ENCODE peak calls at places on chromosomes 7 and 10, in nine cellular contexts. One of them, this sample, is unnamed.
A peak's percentile ranks its signal among the peaks of the same experiment; 100 is the strongest.

GRCh38 chr7:234712-235553 is 42.6 kb downstream of the FAM20C start:
- DNase-seq in ovary: peak; percentile 50
- DNase-seq in stomach: peak; percentile 76
- DNase-seq in tibial nerve: peak; percentile 57
- DNase-seq in K562: no peak
- DNase-seq in HepG2: peak; percentile 78
- DNase-seq in H1: no peak
- DNase-seq in sigmoid colon: peak; percentile 92
- DNase-seq in transverse colon: peak; percentile 37
- DNase-seq in this sample: no peak

GRCh38 chr7:23713285-23714235 is 3.5 kb downstream of the STK31 start:
- DNase-seq in ovary: no peak
- DNase-seq in stomach: no peak
- DNase-seq in tibial nerve: no peak
- DNase-seq in K562: no peak
- DNase-seq in HepG2: peak; percentile 6
- DNase-seq in H1: no peak
- DNase-seq in sigmoid colon: no peak
- DNase-seq in transverse colon: no peak
- DNase-seq in this sample: no peak

GRCh38 chr7:4798706-4799235 is 23.3 kb downstream of the AP5Z1 start:
- DNase-seq in ovary: no peak
- DNase-seq in stomach: no peak
- DNase-seq in tibial nerve: no peak
- DNase-seq in K562: no peak
- DNase-seq in HepG2: no peak
- DNase-seq in H1: no peak
- DNase-seq in sigmoid colon: no peak
- DNase-seq in transverse colon: no peak
- DNase-seq in this sample: no peak

GRCh38 chr7:80821781-80822180 is 97.1 kb downstream of the SEMA3C start:
- DNase-seq in ovary: no peak
- DNase-seq in stomach: no peak
- DNase-seq in tibial nerve: no peak
- DNase-seq in K562: no peak
- DNase-seq in HepG2: peak; percentile 35
- DNase-seq in H1: no peak
- DNase-seq in sigmoid colon: no peak
- DNase-seq in transverse colon: no peak
- DNase-seq in this sample: no peak

GRCh38 chr7:116598278-116598677 is 73.4 kb downstream of the CAV1 start:
- DNase-seq in ovary: no peak
- DNase-seq in stomach: no peak
- DNase-seq in tibial nerve: no peak
- DNase-seq in K562: peak; percentile 36
- DNase-seq in HepG2: no peak
- DNase-seq in H1: no peak
- DNase-seq in sigmoid colon: no peak
- DNase-seq in transverse colon: no peak
- DNase-seq in this sample: no peak

GRCh38 chr10:75696536-75696935 is 265.1 kb downstream of the LRMDA start:
- DNase-seq in ovary: no peak
- DNase-seq in stomach: no peak
- DNase-seq in tibial nerve: no peak
- DNase-seq in K562: no peak
- DNase-seq in HepG2: no peak
- DNase-seq in H1: no peak
- DNase-seq in sigmoid colon: no peak
- DNase-seq in transverse colon: no peak
- DNase-seq in this sample: no peak

GRCh38 chr10:113492181-113492580 is 60.7 kb upstream of the HABP2 start:
- DNase-seq in ovary: no peak
- DNase-seq in stomach: no peak
- DNase-seq in tibial nerve: no peak
- DNase-seq in K562: no peak
- DNase-seq in HepG2: no peak
- DNase-seq in H1: no peak
- DNase-seq in sigmoid colon: no peak
- DNase-seq in transverse colon: no peak
- DNase-seq in this sample: no peak

GRCh38 chr10:94012834-94013830 is 19.4 kb downstream of the PLCE1 start:
- DNase-seq in ovary: no peak
- DNase-seq in stomach: no peak
- DNase-seq in tibial nerve: no peak
- DNase-seq in K562: no peak
- DNase-seq in HepG2: no peak
- DNase-seq in H1: no peak
- DNase-seq in sigmoid colon: no peak
- DNase-seq in transverse colon: no peak
- DNase-seq in this sample: no peak

GRCh38 chr7:29270979-29271658 is 76.5 kb downstream of the CHN2 start:
- DNase-seq in ovary: no peak
- DNase-seq in stomach: no peak
- DNase-seq in tibial nerve: no peak
- DNase-seq in K562: no peak
- DNase-seq in HepG2: peak; percentile 59
- DNase-seq in H1: no peak
- DNase-seq in sigmoid colon: no peak
- DNase-seq in transverse colon: no peak
- DNase-seq in this sample: no peak

GRCh38 chr7:157497744-157498541 is 161.1 kb downstream of the DNAJB6 start:
- DNase-seq in ovary: no peak
- DNase-seq in stomach: peak; percentile 20
- DNase-seq in tibial nerve: no peak
- DNase-seq in K562: no peak
- DNase-seq in HepG2: no peak
- DNase-seq in H1: no peak
- DNase-seq in sigmoid colon: peak; percentile 40
- DNase-seq in transverse colon: no peak
- DNase-seq in this sample: no peak

GRCh38 chr10:128310966-128311658 is 184.9 kb upstream of the MKI67 start:
- DNase-seq in ovary: no peak
- DNase-seq in stomach: no peak
- DNase-seq in tibial nerve: no peak
- DNase-seq in K562: no peak
- DNase-seq in HepG2: no peak
- DNase-seq in H1: no peak
- DNase-seq in sigmoid colon: no peak
- DNase-seq in transverse colon: no peak
- DNase-seq in this sample: no peak

GRCh38 chr7:103539875-103540274 is 93.9 kb upstream of the SLC26A5 start:
- DNase-seq in ovary: no peak
- DNase-seq in stomach: no peak
- DNase-seq in tibial nerve: no peak
- DNase-seq in K562: no peak
- DNase-seq in HepG2: no peak
- DNase-seq in H1: no peak
- DNase-seq in sigmoid colon: no peak
- DNase-seq in transverse colon: no peak
- DNase-seq in this sample: no peak

GRCh38 chr10:91409869-91410637 is at the start of gene HECTD2:
- DNase-seq in ovary: peak; percentile 86
- DNase-seq in stomach: peak; percentile 81
- DNase-seq in tibial nerve: peak; percentile 60
- DNase-seq in K562: peak; percentile 82
- DNase-seq in HepG2: peak; percentile 49
- DNase-seq in H1: no peak
- DNase-seq in sigmoid colon: peak; percentile 88
- DNase-seq in transverse colon: peak; percentile 84
- DNase-seq in this sample: no peak

GRCh38 chr7:117800406-117800805 is 72.8 kb downstream of the CTTNBP2 start:
- DNase-seq in ovary: no peak
- DNase-seq in stomach: no peak
- DNase-seq in tibial nerve: no peak
- DNase-seq in K562: no peak
- DNase-seq in HepG2: no peak
- DNase-seq in H1: no peak
- DNase-seq in sigmoid colon: no peak
- DNase-seq in transverse colon: no peak
- DNase-seq in this sample: no peak

GRCh38 chr10:132939957-132940790 is 2.2 kb downstream of the CFAP46 start:
- DNase-seq in ovary: no peak
- DNase-seq in stomach: peak; percentile 43
- DNase-seq in tibial nerve: peak; percentile 46
- DNase-seq in K562: peak; percentile 75
- DNase-seq in HepG2: no peak
- DNase-seq in H1: no peak
- DNase-seq in sigmoid colon: no peak
- DNase-seq in transverse colon: peak; percentile 35
- DNase-seq in this sample: no peak

GRCh38 chr7:55144333-55144954 is 125.6 kb downstream of the EGFR start:
- DNase-seq in ovary: no peak
- DNase-seq in stomach: no peak
- DNase-seq in tibial nerve: no peak
- DNase-seq in K562: peak; percentile 38
- DNase-seq in HepG2: no peak
- DNase-seq in H1: no peak
- DNase-seq in sigmoid colon: no peak
- DNase-seq in transverse colon: no peak
- DNase-seq in this sample: peak; percentile 85

GRCh38 chr7:111727905-111728634 is 165.8 kb upstream of the IMMP2L start:
- DNase-seq in ovary: no peak
- DNase-seq in stomach: no peak
- DNase-seq in tibial nerve: no peak
- DNase-seq in K562: no peak
- DNase-seq in HepG2: no peak
- DNase-seq in H1: no peak
- DNase-seq in sigmoid colon: no peak
- DNase-seq in transverse colon: no peak
- DNase-seq in this sample: no peak

GRCh38 chr10:44853148-44853734 is 57.9 kb upstream of the TMEM72 start:
- DNase-seq in ovary: no peak
- DNase-seq in stomach: no peak
- DNase-seq in tibial nerve: no peak
- DNase-seq in K562: no peak
- DNase-seq in HepG2: no peak
- DNase-seq in H1: no peak
- DNase-seq in sigmoid colon: no peak
- DNase-seq in transverse colon: no peak
- DNase-seq in this sample: no peak
- TF ChIP-seq CTCF in ovary: no peak
- TF ChIP-seq CTCF in stomach: no peak
- TF ChIP-seq CTCF in tibial nerve: no peak
- TF ChIP-seq CTCF in K562: no peak
- TF ChIP-seq CTCF in HepG2: peak; percentile 25
- TF ChIP-seq CTCF in H1: peak; percentile 50
- TF ChIP-seq CTCF in sigmoid colon: no peak
- TF ChIP-seq CTCF in transverse colon: no peak
- TF ChIP-seq CTCF in this sample: no peak

GRCh38 chr7:70833726-70834125 is 298.2 kb upstream of the GALNT17 start:
- DNase-seq in ovary: no peak
- DNase-seq in stomach: no peak
- DNase-seq in tibial nerve: no peak
- DNase-seq in K562: no peak
- DNase-seq in HepG2: no peak
- DNase-seq in H1: no peak
- DNase-seq in sigmoid colon: no peak
- DNase-seq in transverse colon: no peak
- DNase-seq in this sample: peak; percentile 29

GRCh38 chr7:70836279-70836678 is 295.7 kb upstream of the GALNT17 start:
- DNase-seq in ovary: no peak
- DNase-seq in stomach: no peak
- DNase-seq in tibial nerve: no peak
- DNase-seq in K562: no peak
- DNase-seq in HepG2: no peak
- DNase-seq in H1: no peak
- DNase-seq in sigmoid colon: no peak
- DNase-seq in transverse colon: no peak
- DNase-seq in this sample: no peak

GRCh38 chr7:70836946-70837345 is 295.0 kb upstream of the GALNT17 start:
- DNase-seq in ovary: no peak
- DNase-seq in stomach: no peak
- DNase-seq in tibial nerve: no peak
- DNase-seq in K562: no peak
- DNase-seq in HepG2: no peak
- DNase-seq in H1: no peak
- DNase-seq in sigmoid colon: no peak
- DNase-seq in transverse colon: no peak
- DNase-seq in this sample: peak; percentile 85

GRCh38 chr7:70835658-70836057 is 296.3 kb upstream of the GALNT17 start:
- DNase-seq in ovary: no peak
- DNase-seq in stomach: no peak
- DNase-seq in tibial nerve: no peak
- DNase-seq in K562: no peak
- DNase-seq in HepG2: no peak
- DNase-seq in H1: no peak
- DNase-seq in sigmoid colon: no peak
- DNase-seq in transverse colon: no peak
- DNase-seq in this sample: peak; percentile 60

DNA sequence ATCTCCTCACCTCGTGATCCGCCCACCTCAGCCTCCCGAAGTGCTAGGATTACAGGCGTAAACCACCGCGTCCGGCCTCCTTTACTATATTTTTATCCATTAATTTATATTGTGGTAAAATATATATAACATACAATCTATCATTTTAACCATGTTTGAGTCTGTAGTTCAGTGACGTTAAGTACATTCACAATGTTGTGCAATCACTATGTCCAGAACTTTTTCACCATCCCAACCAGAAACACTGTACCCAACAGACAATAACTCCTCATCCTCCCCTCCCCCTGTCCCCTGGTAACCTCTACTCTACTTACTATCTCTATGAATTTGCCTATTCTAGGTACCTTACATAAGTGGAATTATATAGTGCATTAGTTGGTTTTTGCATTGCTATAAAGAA is 297.5 kb upstream of the GALNT17 start:
- DNase-seq in ovary: no peak
- DNase-seq in stomach: no peak
- DNase-seq in tibial nerve: no peak
- DNase-seq in K562: no peak
- DNase-seq in HepG2: no peak
- DNase-seq in H1: no peak
- DNase-seq in sigmoid colon: no peak
- DNase-seq in transverse colon: no peak
- DNase-seq in this sample: peak; percentile 47
- H3K27me3 ChIP-seq in ovary: no peaks in the 10 kb centered on the region
- H3K27me3 ChIP-seq in stomach: peaks cover 25% of the 10 kb centered on the region
- H3K27me3 ChIP-seq in tibial nerve: no peaks in the 10 kb centered on the region
- H3K27me3 ChIP-seq in K562: no peaks in the 10 kb centered on the region
- H3K27me3 ChIP-seq in HepG2: peaks cover 7% of the 10 kb centered on the region
- H3K27me3 ChIP-seq in H1: no peaks in the 10 kb centered on the region
- H3K27me3 ChIP-seq in sigmoid colon: peaks cover 9% of the 10 kb centered on the region
- H3K27me3 ChIP-seq in transverse colon: no peaks in the 10 kb centered on the region
- H3K27me3 ChIP-seq in this sample: no peaks in the 10 kb centered on the region

GRCh38 chr10:102919237-102919959 is 1.3 kb downstream of the CNNM2 start:
- DNase-seq in ovary: peak; percentile 40
- DNase-seq in stomach: peak; percentile 40
- DNase-seq in tibial nerve: no peak
- DNase-seq in K562: no peak
- DNase-seq in HepG2: peak; percentile 18
- DNase-seq in H1: no peak
- DNase-seq in sigmoid colon: peak; percentile 66
- DNase-seq in transverse colon: peak; percentile 21
- DNase-seq in this sample: no peak
- TF ChIP-seq EP300 in ovary: no peak
- TF ChIP-seq EP300 in stomach: no peak
- TF ChIP-seq EP300 in tibial nerve: no peak
- TF ChIP-seq EP300 in K562: no peak
- TF ChIP-seq EP300 in HepG2: no peak
- TF ChIP-seq EP300 in H1: no peak
- TF ChIP-seq EP300 in sigmoid colon: no peak
- TF ChIP-seq EP300 in transverse colon: no peak
- TF ChIP-seq EP300 in this sample: no peak

GRCh38 chr10:81082621-81083376 is 545.1 kb downstream of the SH2D4B start:
- DNase-seq in ovary: no peak
- DNase-seq in stomach: no peak
- DNase-seq in tibial nerve: no peak
- DNase-seq in K562: no peak
- DNase-seq in HepG2: no peak
- DNase-seq in H1: no peak
- DNase-seq in sigmoid colon: no peak
- DNase-seq in transverse colon: no peak
- DNase-seq in this sample: no peak

GRCh38 chr10:81081887-81082620 is 544.4 kb downstream of the SH2D4B start:
- DNase-seq in ovary: no peak
- DNase-seq in stomach: no peak
- DNase-seq in tibial nerve: no peak
- DNase-seq in K562: no peak
- DNase-seq in HepG2: no peak
- DNase-seq in H1: no peak
- DNase-seq in sigmoid colon: no peak
- DNase-seq in transverse colon: no peak
- DNase-seq in this sample: no peak
- TF ChIP-seq CTCF in ovary: no peak
- TF ChIP-seq CTCF in stomach: no peak
- TF ChIP-seq CTCF in tibial nerve: no peak
- TF ChIP-seq CTCF in K562: no peak
- TF ChIP-seq CTCF in HepG2: peak; percentile 44
- TF ChIP-seq CTCF in H1: peak; percentile 76
- TF ChIP-seq CTCF in sigmoid colon: no peak
- TF ChIP-seq CTCF in transverse colon: no peak
- TF ChIP-seq CTCF in this sample: no peak

This sample was measured in esophagus muscularis mucosa.